ENCODE peak calls at places on chromosomes 1 and 21, in ten cellular contexts. H is fibroblast of lung, Q is ELR, T is AG04450, Y is HS-5, X is WTC11, A is mucosa of gallbladder, E is NCI-H446, N is aorta, L is A549. D is an unnamed sample.

GRCh38 chr1:228090613-228091081 is 8.1 kb downstream of the ARF1 start:
- DNase-seq in H (peak), E (no peak), A (no peak), Q (peak), N (no peak), L (no peak), Y (no peak), X (no peak), T (no peak), D (no peak)

GRCh38 chr1:2481885-2482284 is 5.8 kb downstream of the PLCH2 start:
- DNase-seq in Y (no peak), X (no peak), Q (no peak), A (no peak), L (no peak), H (no peak), N (no peak), E (no peak), T (no peak), D (no peak)

GRCh38 chr1:105399718-105400117 is 1650.0 kb downstream of the AMY1C start:
- DNase-seq in Q (no peak), T (no peak), X (no peak), Y (no peak), E (no peak), L (no peak), A (no peak), N (no peak), H (no peak), D (no peak)

GRCh38 chr1:76109404-76109803 is 34.9 kb downstream of the ST6GALNAC3 start:
- DNase-seq in Q (no peak), L (no peak), Y (no peak), E (no peak), X (no peak), N (no peak), H (no peak), A (no peak), T (no peak), D (no peak)

GRCh38 chr1:196403803-196404690 is 204.2 kb downstream of the KCNT2 start:
- DNase-seq in E (no peak), T (no peak), N (no peak), Q (no peak), Y (no peak), A (no peak), L (no peak), X (no peak), H (no peak), D (no peak)

GRCh38 chr21:14877581-14878228 is 187.1 kb downstream of the NRIP1 start:
- DNase-seq in H (peak), N (no peak), A (peak), L (no peak), E (no peak), T (no peak), Q (peak), X (no peak), Y (no peak), D (no peak)

GRCh38 chr1:18701183-18701582 is 70.5 kb downstream of the PAX7 start:
- DNase-seq in E (no peak), X (no peak), Y (no peak), T (no peak), A (no peak), H (no peak), L (no peak), Q (no peak), N (no peak), D (no peak)

GRCh38 chr1:151720974-151721787 is at the start of gene RIIAD1:
- DNase-seq in N (no peak), Q (peak), X (peak), T (no peak), H (no peak), L (peak), Y (no peak), A (no peak), E (no peak), D (no peak)

GRCh38 chr1:164767257-164768044 is 208.5 kb downstream of the PBX1 start:
- DNase-seq in E (peak), Q (peak), H (peak), X (no peak), A (no peak), L (peak), N (no peak), T (peak), Y (peak), D (no peak)

GRCh38 chr1:151494741-151495281 is 16.4 kb upstream of the CGN start:
- DNase-seq in T (no peak), N (no peak), A (no peak), Y (peak), H (peak), L (no peak), E (peak), Q (peak), X (no peak), D (peak)

GRCh38 chr1:245859510-245860114 is 647.5 kb downstream of the SMYD3 start:
- DNase-seq in Q (peak), L (no peak), A (no peak), X (no peak), H (no peak), Y (no peak), E (no peak), T (no peak), N (no peak), D (no peak)

GRCh38 chr1:72037745-72038343 is 244.5 kb downstream of the NEGR1 start:
- DNase-seq in N (no peak), Y (peak), H (peak), Q (peak), T (peak), X (peak), E (peak), A (peak), L (no peak), D (peak)

GRCh38 chr1:8880068-8880676 is 1.7 kb upstream of the ENO1 start:
- DNase-seq in Q (peak), H (peak), X (no peak), E (peak), T (peak), Y (peak), A (peak), N (peak), L (peak), D (no peak)

GRCh38 chr1:226690460-226690982 is 48.6 kb downstream of the ITPKB start:
- DNase-seq in Q (no peak), T (no peak), Y (no peak), E (no peak), A (peak), L (no peak), H (no peak), N (no peak), X (no peak), D (no peak)